ENCODE peak calls at places on chromosomes 4 and X, in five cellular contexts. Z, W, Y, N and A are unnamed samples. For H3K4me1, the result is how much of the 10 kb centered on the place peaks cover.

GRCh38 chrX:78643106-78643505 is 16.0 kb downstream of the RTL3 start:
- DNase-seq in Z (no peak), W (no peak), Y (no peak), N (no peak), A (no peak)

GRCh38 chrX:142250502-142250901 is 45.4 kb upstream of the MAGEC2 start:
- DNase-seq in Z (no peak), W (no peak), Y (no peak), N (no peak), A (no peak)

GRCh38 chr4:116599859-116600258 is 485.5 kb downstream of the TRAM1L1 start:
- DNase-seq in Z (no peak), W (no peak), Y (peak), N (no peak), A (no peak)

GRCh38 chr4:100641326-100641725 is 123.5 kb upstream of the EMCN start:
- DNase-seq in Z (no peak), W (no peak), Y (no peak), N (no peak), A (no peak)

GRCh38 chr4:111020961-111021360 is 398.1 kb upstream of the PITX2 start:
- DNase-seq in Z (no peak), W (no peak), Y (no peak), N (no peak), A (no peak)

GRCh38 chr4:5619913-5620625 is 88.3 kb downstream of the EVC2 start:
- DNase-seq in Z (no peak), W (no peak), Y (no peak), N (no peak), A (no peak)

GRCh38 chr4:188008377-188008776 is 12.8 kb downstream of the ZFP42 start:
- DNase-seq in Z (no peak), W (no peak), Y (no peak), N (no peak), A (peak)

GRCh38 chrX:17521871-17522693 is 147.1 kb downstream of the NHS start:
- DNase-seq in Z (no peak), W (no peak), Y (no peak), N (peak), A (peak)

GRCh38 chrX:20141281-20142220 is at the start of gene EIF1AX:
- DNase-seq in Z (peak), W (peak), Y (peak), N (peak), A (peak)

GRCh38 chrX:10597871-10598270 is 22.5 kb downstream of the MID1 start:
- DNase-seq in Z (no peak), W (no peak), Y (no peak), N (no peak), A (no peak)

GRCh38 chr4:140870427-140870826 is 114.2 kb upstream of the TBC1D9 start:
- DNase-seq in Z (no peak), W (no peak), Y (no peak), N (no peak), A (no peak)

GRCh38 chrX:13167444-13168207 is 123.2 kb upstream of the FAM9C start:
- DNase-seq in Z (no peak), W (no peak), Y (no peak), N (peak), A (no peak)

GRCh38 chrX:111503594-111503993 is 7.9 kb upstream of the SERTM2 start:
- DNase-seq in Z (no peak), W (no peak), Y (no peak), N (no peak), A (no peak)

GRCh38 chr4:140937866-140938265 is 181.7 kb upstream of the TBC1D9 start:
- DNase-seq in Z (no peak), W (no peak), Y (no peak), N (no peak), A (peak)

GRCh38 chr4:127578967-127579366 is 53.8 kb upstream of the INTU start:
- DNase-seq in Z (no peak), W (no peak), Y (no peak), N (no peak), A (no peak)

GRCh38 chrX:108139303-108139702 is 47.7 kb downstream of the ATG4A start:
- DNase-seq in Z (no peak), W (no peak), Y (no peak), N (no peak), A (peak)

GRCh38 chr4:38574559-38575333 is 89.3 kb upstream of the KLF3 start:
- DNase-seq in Z (no peak), W (no peak), Y (no peak), N (no peak), A (no peak)

GRCh38 chr4:125254111-125254510 is 60.6 kb upstream of the FAT4 start:
- DNase-seq in Z (no peak), W (no peak), Y (no peak), N (no peak), A (no peak)

GRCh38 chr4:139084425-139085093 is 69.0 kb downstream of the NOCT start:
- DNase-seq in Z (no peak), W (no peak), Y (no peak), N (no peak), A (no peak)

GRCh38 chrX:128464091-128464490 is 411.9 kb upstream of the ACTRT1 start:
- DNase-seq in Z (no peak), W (no peak), Y (no peak), N (peak), A (no peak)

GRCh38 chr4:73527196-73527595 is 45.7 kb downstream of the AFM start:
- DNase-seq in Z (no peak), W (no peak), Y (no peak), N (no peak), A (no peak)

GRCh38 chrX:116276191-116276700 is 105.7 kb downstream of the AGTR2 start:
- DNase-seq in Z (no peak), W (no peak), Y (no peak), N (no peak), A (no peak)

GRCh38 chr4:2623442-2623841 is 87.0 kb downstream of the FAM193A start:
- DNase-seq in Z (no peak), W (no peak), Y (no peak), N (no peak), A (no peak)
- H3K4me1 ChIP-seq in Z (under half), W (under half), Y (under half), N (under half), A (under half)

DNA sequence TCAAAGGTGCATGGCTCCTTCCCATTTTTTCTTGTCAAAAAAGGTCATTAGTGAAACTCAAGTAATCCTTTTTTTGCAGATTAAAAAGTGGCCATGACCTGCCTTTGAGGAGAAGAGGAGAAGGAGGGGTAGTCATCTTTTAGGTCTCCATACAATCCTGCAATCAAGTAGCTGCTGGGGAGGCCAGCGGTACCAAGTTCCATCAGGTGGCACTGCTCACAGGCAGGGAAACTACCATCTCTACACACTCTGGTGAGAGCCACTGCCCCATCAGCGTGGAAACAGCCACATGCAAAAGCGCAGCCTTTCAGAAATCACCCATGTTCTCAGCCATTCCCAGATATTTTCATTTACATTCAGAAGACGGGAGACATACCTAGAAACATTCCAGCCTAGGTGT is 162.0 kb downstream of the TSPAN5 start:
- DNase-seq in Z (no peak), W (no peak), Y (no peak), N (no peak), A (no peak)
- H3K4me1 ChIP-seq in Z (under half), W (under half), Y (under half), N (under half), A (under half)

DNA sequence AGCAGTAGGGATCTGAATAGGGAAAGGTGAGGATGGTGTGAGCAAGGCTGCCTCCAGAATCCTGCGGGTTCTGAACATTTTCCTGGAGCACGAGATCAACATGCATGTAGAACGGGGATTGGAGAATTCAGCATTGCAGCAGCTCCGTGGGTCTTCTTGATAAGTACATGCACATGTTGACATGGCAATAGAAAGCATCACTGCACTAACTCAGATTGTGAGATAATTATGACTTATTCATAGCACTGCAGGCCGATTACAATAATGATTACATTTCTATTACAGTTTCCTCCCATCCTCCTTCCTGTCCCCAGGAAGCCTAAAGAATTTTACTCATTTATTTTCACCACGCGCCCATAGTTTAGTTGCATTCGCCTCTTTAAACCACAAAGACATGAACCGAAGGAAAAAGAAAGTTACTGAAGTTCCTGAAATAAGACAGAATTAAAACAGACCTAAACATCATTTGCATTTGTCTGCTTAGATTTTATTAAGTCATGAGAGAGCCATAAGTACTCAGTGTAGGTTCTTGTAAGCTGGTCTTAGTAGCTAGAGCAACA is 61.3 kb upstream of the ARX start:
- DNase-seq in Z (no peak), W (no peak), Y (no peak), N (no peak), A (no peak)
- H3K4me1 ChIP-seq in Z (under half), W (under half), Y (under half), N (under half), A (under half)

DNA sequence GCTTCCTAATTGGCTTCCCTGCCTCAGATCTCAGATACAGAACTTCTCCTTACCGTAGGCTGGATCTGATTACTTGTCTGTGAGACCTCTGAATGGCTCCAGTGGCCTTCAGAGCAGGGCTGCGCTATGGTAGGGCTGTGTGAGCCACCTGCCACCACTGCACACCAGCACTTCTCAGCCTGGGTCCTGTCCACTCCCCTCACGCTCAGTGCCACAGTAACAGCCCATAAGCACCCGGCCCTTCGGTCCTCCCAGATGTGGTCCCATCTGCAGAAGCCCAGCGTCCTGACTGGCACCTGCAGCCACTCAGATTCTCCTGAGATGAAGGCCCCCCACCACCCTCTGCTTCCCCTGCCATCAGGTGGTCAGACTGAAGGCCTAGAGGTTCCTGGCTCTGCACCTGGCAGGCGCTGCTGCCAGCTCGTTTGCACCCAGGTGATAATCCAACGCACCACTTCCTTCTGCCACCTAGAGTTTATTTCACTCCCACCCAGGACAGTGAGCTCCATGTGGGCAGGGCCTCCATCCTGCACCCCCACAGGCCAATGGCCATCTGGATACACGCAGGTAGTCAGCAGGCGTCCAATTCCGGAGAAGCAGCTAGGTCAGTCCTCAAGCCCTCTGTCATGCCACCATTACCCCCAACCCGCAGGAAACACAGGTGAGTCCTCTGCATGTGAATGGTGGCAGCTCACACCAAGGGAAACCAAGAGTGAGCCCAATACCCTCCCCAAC is 5.4 kb downstream of the WDR1 start:
- DNase-seq in Z (no peak), W (no peak), Y (no peak), N (no peak), A (peak)
- H3K4me1 ChIP-seq in Z (half or more), W (under half), Y (under half), N (under half), A (half or more)

DNA sequence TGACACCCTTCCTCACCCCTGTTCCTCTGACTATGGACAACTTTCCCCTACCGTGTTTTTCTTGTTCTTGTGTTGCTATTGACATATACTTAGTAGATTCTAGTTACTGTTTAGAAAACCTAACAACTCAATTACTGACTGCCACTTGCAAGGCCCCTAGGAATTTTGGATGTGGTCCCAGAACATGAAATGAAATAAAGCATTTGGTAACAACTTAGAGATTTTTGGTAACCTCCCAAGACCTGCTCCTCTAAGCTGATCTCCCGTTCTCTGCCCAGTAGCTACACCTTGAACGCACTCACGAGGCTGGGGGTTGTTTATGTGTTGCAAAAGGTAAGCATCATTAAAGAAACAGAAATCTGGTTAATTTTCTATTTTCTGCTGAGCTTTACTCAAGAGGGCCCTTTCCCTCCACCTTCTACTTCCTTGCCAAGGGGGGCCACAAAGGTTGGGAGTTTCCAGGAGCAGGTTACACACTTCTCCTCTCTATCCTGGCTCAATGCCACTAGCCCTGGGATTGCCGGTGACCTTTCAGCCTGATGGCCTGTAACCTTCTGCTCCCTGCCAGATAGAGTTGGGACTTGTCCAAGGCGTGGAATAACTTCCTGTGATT is 20.5 kb downstream of the GAB3 start:
- DNase-seq in Z (no peak), W (no peak), Y (peak), N (no peak), A (no peak)
- H3K4me1 ChIP-seq in Z (under half), W (under half), Y (under half), N (under half), A (half or more)

DNA sequence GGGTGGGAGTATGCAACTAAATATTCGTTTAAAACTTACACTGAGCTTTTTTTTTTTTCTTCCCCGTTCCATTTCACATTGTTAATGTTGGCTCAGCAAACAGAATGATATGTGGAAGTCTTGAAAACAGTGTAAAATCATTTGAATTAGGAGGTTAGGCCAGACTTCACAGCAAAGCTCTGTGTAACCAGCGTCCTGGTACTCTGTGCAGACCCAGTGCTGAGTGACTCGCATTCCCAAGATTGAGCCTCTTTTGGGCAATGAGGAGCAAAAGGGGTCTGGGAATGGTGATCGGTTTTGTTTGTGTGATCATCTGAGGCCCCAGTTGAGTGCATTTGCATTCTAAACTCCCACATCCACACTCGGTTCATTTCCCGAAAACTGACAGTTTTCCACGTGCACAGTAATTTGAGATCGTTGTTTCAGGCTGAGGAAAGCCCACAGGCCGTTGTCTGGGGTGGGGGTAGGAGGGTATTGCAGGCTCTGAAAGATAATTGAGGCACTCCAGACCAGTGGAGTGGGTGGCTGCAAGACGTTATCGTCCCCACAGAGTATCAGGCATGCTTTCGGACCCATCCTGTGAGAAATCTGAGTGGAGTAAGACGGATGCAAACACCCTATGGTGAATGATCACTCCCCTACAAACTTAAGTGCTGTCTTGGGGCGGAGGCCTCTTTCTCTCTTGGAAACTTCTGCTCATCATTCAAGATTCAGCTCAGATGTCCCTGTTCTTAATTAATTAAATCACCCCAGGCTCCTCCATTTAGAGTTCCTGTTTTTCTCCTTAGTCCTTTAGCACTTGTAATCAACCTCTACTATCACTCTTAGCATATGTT is 96.0 kb downstream of the AFF1 start:
- DNase-seq in Z (no peak), W (no peak), Y (no peak), N (no peak), A (no peak)
- H3K4me1 ChIP-seq in Z (half or more), W (under half), Y (half or more), N (under half), A (half or more)

DNA sequence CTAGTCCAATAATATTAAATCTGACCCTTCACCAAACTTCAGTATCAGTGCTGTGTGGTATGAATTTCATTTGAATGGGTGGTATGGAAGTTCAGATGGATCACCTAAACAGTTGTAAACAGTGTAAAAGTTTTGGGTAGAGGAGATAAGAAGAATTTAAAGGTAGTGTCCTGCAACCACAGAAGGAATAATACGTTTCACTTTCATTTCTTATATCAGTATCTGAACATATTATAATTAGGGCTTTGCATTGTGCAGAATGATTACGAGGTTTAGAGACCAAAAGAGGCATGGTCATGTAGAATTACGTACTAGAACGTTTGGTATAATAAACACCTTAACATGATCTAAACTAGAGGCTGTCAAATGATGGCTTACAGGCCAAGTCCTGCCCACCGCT is 116.1 kb downstream of the PDLIM5 start:
- DNase-seq in Z (no peak), W (no peak), Y (no peak), N (no peak), A (no peak)
- H3K4me1 ChIP-seq in Z (under half), W (under half), Y (under half), N (under half), A (under half)